ENCODE peak calls at places on chromosomes 13 and 19, in six cellular contexts. L is pancreas; P is left ventricle myocardium inferior; E is BJ; C is CD4-positive, alpha-beta T cell; R is neural progenitor cell. A is an unnamed sample. For H3K27me3, the result is how much of the 10 kb centered on the place peaks cover.

GRCh38 chr13:93859666-93860065 is 619.8 kb downstream of the DCT start:
- DNase-seq in P (no peak), R (no peak), E (no peak), L (no peak), C (no peak), A (no peak)

GRCh38 chr13:113155982-113156655 is 2.3 kb upstream of the PROZ start:
- DNase-seq in L (no peak), R (no peak), C (no peak), P (no peak), E (no peak), A (no peak)

GRCh38 chr19:53076984-53077383 is 26.2 kb downstream of the ZNF160 start:
- DNase-seq in R (peak), C (no peak), L (no peak), P (peak), E (no peak), A (no peak)

GRCh38 chr13:80235559-80236296 is 105.2 kb downstream of the SPRY2 start:
- DNase-seq in C (no peak), P (no peak), L (no peak), E (no peak), R (no peak), A (no peak)

GRCh38 chr13:97892717-97893116 is 60.8 kb upstream of the IPO5 start:
- DNase-seq in L (no peak), P (no peak), R (no peak), E (no peak), C (no peak), A (no peak)

GRCh38 chr13:39597828-39598227 is 5.2 kb downstream of the LHFPL6 start:
- DNase-seq in R (no peak), C (no peak), E (no peak), L (no peak), P (no peak), A (no peak)

GRCh38 chr13:50892162-50892944 is 17.2 kb upstream of the RNASEH2B start:
- DNase-seq in C (peak), L (no peak), P (no peak), E (no peak), R (no peak), A (peak)

GRCh38 chr13:98050041-98050466 is 92.8 kb upstream of the FARP1 start:
- DNase-seq in L (no peak), P (no peak), E (no peak), C (no peak), R (no peak), A (no peak)

GRCh38 chr19:47230122-47230920 is 678 bp downstream of the BBC3 start:
- DNase-seq in L (peak), P (peak), E (no peak), R (peak), C (peak), A (peak)

GRCh38 chr13:85140192-85140591 is 659.0 kb downstream of the SLITRK6 start:
- DNase-seq in L (no peak), E (no peak), P (no peak), R (no peak), C (no peak), A (no peak)

GRCh38 chr13:35768126-35768525 is 291.6 kb upstream of the MAB21L1 start:
- DNase-seq in L (no peak), P (no peak), R (no peak), C (no peak), E (no peak), A (no peak)

GRCh38 chr13:28475916-28476725 is 18.8 kb downstream of the FLT1 start:
- DNase-seq in L (no peak), P (no peak), C (no peak), E (peak), R (no peak), A (no peak)

GRCh38 chr19:35090160-35090794 is 25.3 kb upstream of the FXYD3 start:
- DNase-seq in E (no peak), L (no peak), P (no peak), R (peak), C (peak), A (peak)

GRCh38 chr19:13165091-13165997 is 15.1 kb downstream of the IER2 start:
- DNase-seq in C (no peak), E (no peak), R (peak), P (no peak), L (no peak), A (no peak)

GRCh38 chr19:55069137-55069858 is 6.3 kb upstream of the RDH13 start:
- DNase-seq in C (no peak), P (no peak), L (no peak), E (no peak), R (peak), A (no peak)

GRCh38 chr19:46618670-46619231 is 6.1 kb downstream of the PTGIR start:
- DNase-seq in R (no peak), L (no peak), E (no peak), C (no peak), P (no peak), A (peak)

GRCh38 chr13:107379398-107380155 is 811.6 kb upstream of the ARGLU1 start:
- DNase-seq in C (no peak), E (no peak), P (no peak), L (no peak), R (no peak), A (no peak)

GRCh38 chr19:17953316-17953801 is 13.5 kb upstream of the KCNN1 start:
- DNase-seq in E (no peak), L (no peak), R (no peak), P (no peak), C (no peak), A (no peak)

GRCh38 chr13:42272115-42272756 is at the start of gene AKAP11:
- DNase-seq in C (peak), E (no peak), P (peak), R (peak), L (peak), A (no peak)

GRCh38 chr13:97116754-97117153 is 105.4 kb upstream of the MBNL2 start:
- DNase-seq in P (no peak), L (no peak), C (no peak), R (no peak), E (no peak), A (no peak)

GRCh38 chr19:42634409-42635232 is 39.9 kb upstream of the CEACAM8 start:
- DNase-seq in C (peak), L (no peak), R (peak), E (no peak), P (no peak), A (no peak)

GRCh38 chr13:25295228-25295627 is 6.2 kb upstream of the NUP58 start:
- DNase-seq in E (no peak), R (no peak), L (no peak), P (no peak), C (no peak), A (no peak)

GRCh38 chr19:33231511-33231910 is 5.9 kb upstream of the SLC7A10 start:
- DNase-seq in L (no peak), P (no peak), E (peak), C (no peak), R (no peak), A (no peak)

GRCh38 chr13:49021953-49022352 is 46.2 kb downstream of the FNDC3A start:
- DNase-seq in C (no peak), R (no peak), P (no peak), L (no peak), E (no peak), A (no peak)

GRCh38 chr13:112952759-112953541 is 16.1 kb upstream of the MCF2L start:
- DNase-seq in L (peak), E (no peak), C (no peak), R (no peak), P (no peak), A (peak)

GRCh38 chr13:44436589-44437337 is 63.1 kb downstream of the SERP2 start:
- DNase-seq in E (peak), L (peak), R (peak), C (peak), P (peak), A (peak)

GRCh38 chr13:23497186-23497585 is 63.7 kb upstream of the SACS start:
- DNase-seq in E (no peak), P (no peak), L (no peak), R (no peak), C (no peak), A (no peak)

GRCh38 chr19:18612772-18613588 is at the start of gene TMEM59L:
- DNase-seq in L (no peak), R (peak), E (no peak), P (no peak), C (peak), A (no peak)

GRCh38 chr19:52993342-52994178 is 20.2 kb upstream of the ERVV-1 start:
- DNase-seq in L (peak), P (peak), C (peak), E (peak), R (peak), A (peak)

GRCh38 chr19:9791552-9792181 is 23.1 kb upstream of the ZNF846 start:
- DNase-seq in L (peak), R (peak), P (peak), C (peak), E (peak), A (peak)

GRCh38 chr13:75153834-75154233 is 328.1 kb downstream of the TBC1D4 start:
- DNase-seq in C (no peak), P (no peak), E (no peak), L (no peak), R (no peak), A (no peak)

GRCh38 chr13:32362574-32362973 is 47.3 kb downstream of the BRCA2 start:
- DNase-seq in E (no peak), L (no peak), C (no peak), R (no peak), P (no peak), A (no peak)

GRCh38 chr19:50221087-50221486 is 17.7 kb downstream of the MYH14 start:
- DNase-seq in L (no peak), C (no peak), P (no peak), E (no peak), R (no peak), A (no peak)

GRCh38 chr13:80802946-80803345 is 462.0 kb upstream of the SPRY2 start:
- DNase-seq in E (no peak), P (no peak), C (no peak), R (no peak), L (no peak), A (no peak)

GRCh38 chr19:397941-398706 is 10.8 kb downstream of the C2CD4C start:
- DNase-seq in R (no peak), C (no peak), L (no peak), E (no peak), P (no peak), A (peak)

GRCh38 chr19:10471909-10472308 is 31.2 kb downstream of the KEAP1 start:
- DNase-seq in L (no peak), R (no peak), P (no peak), C (no peak), E (no peak), A (no peak)

GRCh38 chr13:21463424-21463823 is 4.3 kb upstream of the ZDHHC20 start:
- DNase-seq in E (no peak), R (peak), C (no peak), L (no peak), P (no peak), A (no peak)

GRCh38 chr13:79749985-79750551 is 269.1 kb downstream of the NDFIP2 start:
- DNase-seq in P (peak), L (no peak), R (peak), C (no peak), E (peak), A (peak)

GRCh38 chr13:61994174-61994573 is 578.5 kb upstream of the PCDH20 start:
- DNase-seq in P (no peak), C (no peak), L (no peak), E (no peak), R (no peak), A (no peak)

GRCh38 chr19:45235485-45235884 is 9.7 kb downstream of the EXOC3L2 start:
- DNase-seq in C (no peak), R (no peak), P (no peak), E (no peak), L (no peak), A (no peak)
- H3K27me3 ChIP-seq in C (under half), R (half or more), P (under half), E (under half), L (under half), A (under half)

DNA sequence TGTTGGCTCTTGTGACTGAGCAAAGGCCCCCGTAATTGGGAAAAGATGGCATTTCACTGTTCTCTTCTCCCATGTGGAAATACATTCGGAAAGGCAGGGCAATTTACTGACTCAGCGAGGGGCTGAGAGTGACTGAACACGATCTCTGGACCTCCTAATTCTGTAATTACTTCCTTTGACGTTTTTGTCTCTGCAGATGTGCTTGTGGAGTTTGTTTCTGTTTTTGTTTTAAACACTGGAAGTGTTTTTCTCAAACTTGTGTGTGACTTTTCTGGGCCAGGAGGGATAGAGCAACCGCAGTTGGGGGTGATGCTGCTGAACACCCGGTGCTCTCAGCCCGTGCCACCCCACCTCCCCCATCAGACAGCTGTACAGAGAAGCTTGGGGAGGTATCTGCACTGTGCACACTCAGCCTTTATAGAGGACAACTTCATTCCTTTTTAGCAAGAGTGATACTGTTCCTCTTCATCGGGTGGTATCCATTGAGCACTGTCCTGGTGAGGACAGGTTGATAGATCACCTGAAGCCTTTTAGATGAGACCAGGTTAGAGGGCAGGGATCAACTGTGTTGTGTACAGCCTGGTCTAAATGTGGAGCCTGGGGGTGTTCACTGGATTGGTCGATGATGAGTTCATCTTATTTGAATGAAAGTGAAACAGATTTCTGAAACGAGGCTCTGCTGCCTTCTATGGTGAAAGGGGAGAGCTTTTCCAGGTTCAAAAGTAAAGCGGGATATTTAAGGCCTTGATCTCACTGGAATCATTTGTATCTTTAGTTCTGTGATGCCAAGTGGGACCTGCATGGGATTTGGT is 117.4 kb downstream of the ESD start:
- DNase-seq in E (peak), P (no peak), R (peak), C (peak), L (no peak), A (no peak)
- H3K27me3 ChIP-seq in E (under half), P (under half), R (under half), C (under half), L (under half), A (under half)

GRCh38 chr19:29503140-29503758 is 22.5 kb upstream of the VSTM2B start:
- DNase-seq in L (no peak), P (no peak), E (no peak), C (no peak), R (no peak), A (no peak)
- H3K27me3 ChIP-seq in L (under half), P (half or more), E (under half), C (under half), R (under half), A (under half)

GRCh38 chr19:29576761-29577661 is 29.1 kb upstream of the POP4 start:
- DNase-seq in L (no peak), E (no peak), C (no peak), R (no peak), P (no peak), A (no peak)
- H3K27me3 ChIP-seq in L (under half), E (under half), C (under half), R (half or more), P (half or more), A (under half)

GRCh38 chr19:39090881-39091280 is 6.7 kb downstream of the ACP7 start:
- DNase-seq in P (no peak), C (no peak), L (no peak), R (no peak), E (no peak), A (no peak)
- H3K27me3 ChIP-seq in P (half or more), C (under half), L (under half), R (half or more), E (under half), A (under half)

DNA sequence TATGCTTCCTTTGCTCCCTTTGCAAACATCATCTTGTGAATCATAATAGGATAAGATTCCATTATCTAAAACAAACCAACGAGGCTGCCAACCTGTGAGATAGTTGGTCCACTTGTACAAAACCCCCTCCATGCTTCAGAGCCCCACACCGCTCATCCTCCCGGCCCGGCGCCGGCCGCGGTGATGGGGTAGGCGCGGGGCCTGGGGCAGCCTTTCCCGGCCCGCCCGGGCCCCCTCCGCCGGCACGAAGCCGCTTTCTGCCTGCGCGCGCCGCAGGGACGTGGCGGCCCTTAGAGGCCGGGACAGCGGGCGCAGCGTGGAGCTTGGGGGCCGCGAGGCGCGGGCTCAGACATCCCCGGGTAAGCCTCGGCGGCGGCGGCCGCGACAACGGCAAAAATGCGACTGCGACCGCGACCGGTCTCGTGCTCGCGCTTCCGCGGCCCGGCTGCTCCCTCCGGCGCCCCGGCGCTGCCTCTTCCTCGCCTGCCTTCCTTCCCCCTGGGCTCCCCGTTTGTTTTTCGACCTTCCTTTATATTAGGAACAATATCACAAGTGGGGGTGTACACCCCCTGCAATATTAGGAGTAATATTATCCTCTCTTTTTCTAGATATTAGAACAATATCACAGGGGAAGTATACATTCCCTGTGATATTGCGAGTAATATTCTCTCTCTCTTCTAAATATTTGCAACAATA is 54.0 kb upstream of the CEACAM21 start:
- DNase-seq in L (peak), C (peak), E (no peak), R (peak), P (no peak), A (no peak)
- H3K27me3 ChIP-seq in L (under half), C (under half), E (under half), R (under half), P (half or more), A (under half)

GRCh38 chr19:38483016-38483630 is 49.6 kb downstream of the RYR1 start:
- DNase-seq in P (no peak), C (no peak), L (no peak), E (no peak), R (no peak), A (no peak)
- H3K27me3 ChIP-seq in P (half or more), C (under half), L (under half), E (under half), R (under half), A (under half)

GRCh38 chr19:14978377-14978776 is 1.3 kb downstream of the SLC1A6 start:
- DNase-seq in P (no peak), L (no peak), R (no peak), C (no peak), E (no peak), A (no peak)
- H3K27me3 ChIP-seq in P (half or more), L (under half), R (half or more), C (under half), E (under half), A (under half)

DNA sequence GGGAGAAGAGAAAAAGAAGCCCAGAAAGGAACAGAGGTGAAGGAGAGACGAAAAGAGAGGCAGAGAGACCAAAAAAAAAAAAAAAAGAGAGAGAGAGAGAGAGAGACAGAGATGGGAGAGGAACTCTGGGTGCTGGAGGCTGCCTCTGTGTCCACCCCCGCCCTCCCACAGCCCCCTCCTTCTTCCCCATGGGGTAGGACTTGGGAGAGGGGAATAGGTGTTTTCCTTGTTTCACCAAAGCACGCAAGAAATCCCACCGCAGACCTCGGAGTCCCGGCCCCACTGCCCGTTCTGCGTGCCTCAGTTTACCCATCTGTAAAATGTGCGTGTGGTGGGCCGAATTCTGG is 4.9 kb downstream of the ONECUT3 start:
- DNase-seq in E (no peak), R (no peak), P (no peak), L (no peak), C (no peak), A (no peak)
- H3K27me3 ChIP-seq in E (half or more), R (half or more), P (half or more), L (under half), C (half or more), A (half or more)

GRCh38 chr13:45627656-45628055 is 12.1 kb upstream of the ERICH6B start:
- DNase-seq in C (no peak), P (no peak), R (no peak), L (no peak), E (no peak), A (no peak)
- H3K27me3 ChIP-seq in C (under half), P (under half), R (under half), L (under half), E (under half), A (under half)

A was measured in Peyer's patch.